ENCODE peak calls at places on chromosomes 16 and 17, in six cellular contexts. G is sigmoid colon; U is BJ; A is fibroblast of mammary gland; O is CD4-positive, alpha-beta T cell; N is heart right ventricle. Z is an unnamed sample.

GRCh38 chr17:30095507-30096244 is 20.9 kb upstream of the NSRP1 start:
- DNase-seq in G (no peak), U (peak), A (peak), O (no peak), N (no peak), Z (peak)

GRCh38 chr17:55722742-55723487 is at the start of gene TMEM100:
- DNase-seq in G (peak), U (peak), A (peak), O (no peak), N (peak), Z (no peak)

GRCh38 chr16:85728879-85729278 is 22.0 kb downstream of the C16orf74 start:
- DNase-seq in G (no peak), U (no peak), A (no peak), O (no peak), N (no peak), Z (no peak)

GRCh38 chr16:28923652-28924398 is 1.2 kb downstream of the RABEP2 start:
- DNase-seq in G (no peak), U (no peak), A (no peak), O (no peak), N (no peak), Z (peak)

GRCh38 chr16:2064368-2064945 is 16.7 kb downstream of the TSC2 start:
- DNase-seq in G (no peak), U (no peak), A (no peak), O (no peak), N (no peak), Z (no peak)

GRCh38 chr17:45101883-45102811 is 30.2 kb downstream of the PLCD3 start:
- DNase-seq in G (no peak), U (no peak), A (no peak), O (no peak), N (no peak), Z (no peak)

GRCh38 chr16:19432429-19432828 is 14.7 kb downstream of the TMC5 start:
- DNase-seq in G (no peak), U (no peak), A (no peak), O (no peak), N (no peak), Z (no peak)

GRCh38 chr17:29048440-29049360 is 5.8 kb downstream of the PIPOX start:
- DNase-seq in G (no peak), U (no peak), A (no peak), O (no peak), N (no peak), Z (no peak)

GRCh38 chr16:75225678-75226515 is 7.1 kb downstream of the CTRB1 start:
- DNase-seq in G (no peak), U (no peak), A (no peak), O (no peak), N (no peak), Z (no peak)

GRCh38 chr16:86484240-86484639 is 26.1 kb upstream of the FOXF1 start:
- DNase-seq in G (no peak), U (no peak), A (no peak), O (no peak), N (no peak), Z (no peak)

GRCh38 chr16:30534368-30535105 is at the start of gene ZNF747:
- DNase-seq in G (peak), U (no peak), A (peak), O (peak), N (peak), Z (peak)

GRCh38 chr16:3166505-3166886 is 21.5 kb upstream of the OR1F1 start:
- DNase-seq in G (no peak), U (no peak), A (no peak), O (no peak), N (no peak), Z (no peak)

GRCh38 chr17:49515196-49515770 is 20.2 kb downstream of the NGFR start:
- DNase-seq in G (peak), U (peak), A (peak), O (no peak), N (peak), Z (peak)

GRCh38 chr16:31870809-31871208 is 2.8 kb upstream of the ZNF267 start:
- DNase-seq in G (no peak), U (no peak), A (no peak), O (no peak), N (no peak), Z (no peak)

GRCh38 chr17:81256616-81257015 is 17.5 kb downstream of the NDUFAF8 start:
- DNase-seq in G (no peak), U (no peak), A (peak), O (no peak), N (no peak), Z (no peak)

GRCh38 chr16:2039286-2040030 is 8.2 kb downstream of the NTHL1 start:
- DNase-seq in G (peak), U (peak), A (peak), O (no peak), N (peak), Z (no peak)

GRCh38 chr16:3696425-3697218 is 20.7 kb downstream of the TRAP1 start:
- DNase-seq in G (no peak), U (peak), A (peak), O (no peak), N (no peak), Z (no peak)

GRCh38 chr17:43372273-43372911 is 26.4 kb upstream of the ARL4D start:
- DNase-seq in G (peak), U (no peak), A (no peak), O (no peak), N (peak), Z (peak)

GRCh38 chr17:65914784-65915342 is 277.1 kb downstream of the CEP112 start:
- DNase-seq in G (no peak), U (no peak), A (no peak), O (no peak), N (no peak), Z (peak)

GRCh38 chr16:80692270-80692669 is 112.1 kb downstream of the CDYL2 start:
- DNase-seq in G (no peak), U (no peak), A (no peak), O (no peak), N (no peak), Z (no peak)

DNA sequence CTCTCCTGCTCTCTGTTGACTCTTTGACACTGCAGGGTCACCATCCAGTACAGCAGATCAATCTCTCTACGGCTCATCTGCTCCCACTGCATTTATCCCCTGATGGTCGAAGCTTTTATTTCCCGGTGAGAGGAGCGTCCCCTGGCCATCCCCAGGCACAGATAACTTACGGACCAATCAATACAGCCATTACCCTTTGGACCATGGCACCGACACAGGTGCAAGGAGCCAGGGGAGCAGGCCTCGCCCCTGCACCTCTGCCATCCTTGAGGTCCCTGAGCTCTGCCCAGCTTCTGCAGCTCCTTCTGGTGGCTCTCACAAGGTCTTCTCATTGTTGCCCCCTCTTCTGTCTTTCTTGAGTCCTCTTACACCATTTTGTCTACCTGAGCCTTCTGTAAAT is 115.6 kb downstream of the SDK2 start:
- DNase-seq in G (no peak), U (no peak), A (no peak), O (no peak), N (no peak), Z (no peak)
- TF ChIP-seq CTCF in G (no peak), U (no peak), A (no peak), O (no peak), N (no peak), Z (no peak)

GRCh38 chr17:36008998-36009665 is 7.8 kb upstream of the CCL15 start:
- DNase-seq in G (no peak), U (no peak), A (peak), O (no peak), N (no peak), Z (peak)
- TF ChIP-seq CTCF in G (no peak), U (peak), A (peak), O (no peak), N (peak), Z (peak)

DNA sequence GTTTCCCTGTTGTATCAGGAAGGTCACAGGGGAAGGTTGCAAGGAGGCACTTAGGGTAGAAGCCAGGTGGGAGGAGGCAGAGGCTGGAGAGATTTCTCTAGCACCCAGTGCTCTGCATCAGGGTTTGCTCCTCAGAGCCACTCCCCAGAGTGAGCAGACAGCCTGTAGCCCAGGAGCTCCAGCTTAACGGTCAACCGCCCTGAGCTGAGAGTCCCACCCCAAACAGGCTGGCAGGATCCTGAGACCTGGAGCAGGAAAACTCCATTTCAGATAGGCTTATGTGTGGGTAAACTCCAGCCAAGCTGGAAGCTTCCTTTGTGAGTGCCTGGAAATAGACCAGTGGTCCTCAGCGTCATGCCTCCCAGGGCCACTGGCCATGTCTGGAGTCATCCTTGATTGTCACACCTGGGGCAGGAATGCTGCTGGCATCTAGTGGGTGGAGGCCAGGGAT is 37.9 kb downstream of the MPRIP start:
- DNase-seq in G (peak), U (no peak), A (no peak), O (no peak), N (no peak), Z (no peak)
- TF ChIP-seq CTCF in G (no peak), U (no peak), A (no peak), O (no peak), N (no peak), Z (no peak)

DNA sequence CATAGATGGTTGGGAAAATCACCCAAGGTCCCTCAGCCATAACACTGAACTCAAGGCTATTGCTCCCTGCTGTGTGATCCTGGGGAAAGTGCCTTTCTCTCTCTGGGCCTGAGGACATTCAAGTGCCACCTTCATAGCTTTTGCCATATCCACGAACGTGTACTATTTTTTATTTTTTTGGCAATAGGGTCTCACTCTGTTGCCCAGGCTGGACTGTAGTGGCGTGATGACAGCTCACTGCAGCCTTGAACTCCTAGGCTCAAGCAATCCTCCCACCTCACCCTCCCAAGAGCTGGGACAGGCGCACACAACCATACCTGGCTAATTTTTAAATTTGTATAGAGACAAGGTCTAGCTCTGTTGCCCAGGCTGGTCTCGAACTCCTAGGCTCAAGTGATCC is 10.6 kb downstream of the PLLP start:
- DNase-seq in G (no peak), U (no peak), A (no peak), O (no peak), N (no peak), Z (no peak)
- TF ChIP-seq CTCF in G (no peak), U (no peak), A (no peak), O (no peak), N (no peak), Z (no peak)

GRCh38 chr16:67407788-67408452 is 8.4 kb downstream of the ZDHHC1 start:
- DNase-seq in G (no peak), U (no peak), A (no peak), O (no peak), N (no peak), Z (no peak)
- TF ChIP-seq CTCF in G (no peak), U (no peak), A (peak), O (no peak), N (no peak), Z (no peak)

GRCh38 chr16:89170346-89171215 is 967 bp upstream of the CDH15 start:
- DNase-seq in G (no peak), U (no peak), A (no peak), O (no peak), N (no peak), Z (peak)
- TF ChIP-seq CTCF in G (no peak), U (no peak), A (no peak), O (no peak), N (no peak), Z (no peak)

Z was measured in GM06990.